ENCODE peak calls at places on chromosomes 4 and X, in five cellular contexts. Z is NCI-H1105, W is fibroblast of lung, V is GM12865, K is tibial artery. B is an unnamed sample.

GRCh38 chr4:165381821-165382373 is 3.1 kb downstream of the CPE start:
- DNase-seq in V (no peak), Z (no peak), K (no peak), W (no peak), B (no peak)

GRCh38 chrX:150365953-150366911 is 3.1 kb downstream of the MAMLD1 start:
- DNase-seq in V (no peak), K (peak; percentile 78), W (peak; percentile 54), Z (peak; percentile 51), B (no peak)

GRCh38 chrX:129783176-129783776 is 3.5 kb downstream of the SASH3 start:
- DNase-seq in W (no peak), Z (no peak), K (no peak), V (no peak), B (no peak)

GRCh38 chr4:115278830-115279229 is 165.4 kb upstream of the NDST4 start:
- DNase-seq in W (no peak), Z (no peak), V (no peak), K (no peak), B (no peak)

GRCh38 chr4:155060419-155060818 is 148.0 kb upstream of the NPY2R start:
- DNase-seq in V (no peak), W (no peak), Z (no peak), K (no peak), B (no peak)

GRCh38 chr4:41839945-41840854 is 91.7 kb upstream of the PHOX2B start:
- DNase-seq in V (peak; percentile 66), Z (no peak), K (no peak), W (no peak), B (no peak)

GRCh38 chrX:39855748-39856129 is 242.0 kb downstream of the BCOR start:
- DNase-seq in K (no peak), V (peak; percentile 92), W (peak; percentile 48), Z (peak; percentile 35), B (peak; percentile 45)

GRCh38 chr4:127686656-127687055 is 43.5 kb upstream of the SLC25A31 start:
- DNase-seq in Z (no peak), V (no peak), K (no peak), W (peak; percentile 58), B (no peak)